ENCODE peak calls at places on chromosomes 3 and 15, in nine cellular contexts. Z is CD4-positive, CD25-positive, alpha-beta regulatory T cell; M is RWPE1; F is naive thymus-derived CD4-positive, alpha-beta T cell; R is GM23338; V is substantia nigra; A is body of pancreas; P is brain microvascular endothelial cell; D is transverse colon. B is an unnamed sample.

GRCh38 chr15:57085267-57085666 is 166.8 kb downstream of the TCF12 start:
- DNase-seq in Z (no peak), M (no peak), F (no peak), R (no peak), V (no peak), A (no peak), P (no peak), D (no peak), B (no peak)

GRCh38 chr15:94670436-94671034 is 439.2 kb downstream of the MCTP2 start:
- DNase-seq in Z (peak), M (peak), F (no peak), R (peak), V (no peak), A (no peak), P (peak), D (no peak), B (no peak)

GRCh38 chr3:170307998-170308398 is 49.5 kb upstream of the SKIL start:
- DNase-seq in Z (no peak), M (peak), F (no peak), R (peak), V (no peak), A (peak), P (peak), D (no peak), B (peak)

GRCh38 chr3:58135712-58136543 is 74.8 kb downstream of the DNASE1L3 start:
- DNase-seq in Z (no peak), M (no peak), F (no peak), R (peak), V (no peak), A (peak), P (no peak), D (no peak), B (no peak)

GRCh38 chr15:84810073-84810840 is 6.9 kb upstream of the ALPK3 start:
- DNase-seq in Z (no peak), M (no peak), F (no peak), R (no peak), V (no peak), A (no peak), P (no peak), D (no peak), B (no peak)

GRCh38 chr15:36879568-36880225 is 220.7 kb downstream of the MEIS2 start:
- DNase-seq in Z (no peak), M (no peak), F (no peak), R (peak), V (no peak), A (no peak), P (no peak), D (no peak), B (no peak)

GRCh38 chr15:97566957-97567356 is 393.5 kb upstream of the ARRDC4 start:
- DNase-seq in Z (no peak), M (peak), F (no peak), R (no peak), V (no peak), A (no peak), P (peak), D (no peak), B (no peak)

GRCh38 chr3:34056181-34056910 is 257.9 kb downstream of the PDCD6IP start:
- DNase-seq in Z (no peak), M (no peak), F (no peak), R (no peak), V (no peak), A (no peak), P (no peak), D (no peak), B (no peak)

GRCh38 chr3:183541235-183541655 is 14.3 kb downstream of the KLHL6 start:
- DNase-seq in Z (no peak), M (no peak), F (no peak), R (no peak), V (no peak), A (no peak), P (no peak), D (no peak), B (no peak)

GRCh38 chr3:112087746-112088145 is 1.6 kb downstream of the C3orf52 start:
- DNase-seq in Z (no peak), M (no peak), F (no peak), R (no peak), V (no peak), A (peak), P (no peak), D (no peak), B (no peak)

GRCh38 chr3:140128217-140129137 is 193.5 kb downstream of the CLSTN2 start:
- DNase-seq in Z (no peak), M (peak), F (no peak), R (peak), V (no peak), A (peak), P (peak), D (peak), B (no peak)

GRCh38 chr3:40079203-40079844 is 230.2 kb upstream of the EIF1B start:
- DNase-seq in Z (no peak), M (no peak), F (no peak), R (peak), V (no peak), A (no peak), P (peak), D (no peak), B (no peak)

GRCh38 chr3:42182555-42182954 is 83.4 kb downstream of the CCK start:
- DNase-seq in Z (no peak), M (no peak), F (no peak), R (no peak), V (no peak), A (no peak), P (peak), D (no peak), B (no peak)

GRCh38 chr3:99911433-99911832 is 93.8 kb downstream of the CMSS1 start:
- DNase-seq in Z (no peak), M (no peak), F (no peak), R (no peak), V (no peak), A (no peak), P (no peak), D (no peak), B (no peak)

GRCh38 chr3:71580636-71581215 is 2.8 kb downstream of the FOXP1 start:
- DNase-seq in Z (no peak), M (no peak), F (no peak), R (peak), V (no peak), A (no peak), P (no peak), D (no peak), B (no peak)

GRCh38 chr15:85494035-85494793 is 113.8 kb downstream of the AKAP13 start:
- DNase-seq in Z (no peak), M (peak), F (no peak), R (no peak), V (no peak), A (no peak), P (peak), D (no peak), B (peak)

GRCh38 chr3:112302881-112303761 is 9.1 kb upstream of the SLC9C1 start:
- DNase-seq in Z (no peak), M (no peak), F (no peak), R (peak), V (no peak), A (no peak), P (no peak), D (no peak), B (no peak)

GRCh38 chr3:143657391-143657790 is 190.9 kb downstream of the SLC9A9 start:
- DNase-seq in Z (no peak), M (no peak), F (no peak), R (no peak), V (no peak), A (no peak), P (no peak), D (no peak), B (no peak)

GRCh38 chr3:67012564-67012963 is 14.5 kb downstream of the KBTBD8 start:
- DNase-seq in Z (no peak), M (no peak), F (no peak), R (no peak), V (no peak), A (no peak), P (no peak), D (no peak), B (no peak)

GRCh38 chr3:189908646-189909045 is 212.1 kb downstream of the P3H2 start:
- DNase-seq in Z (no peak), M (peak), F (no peak), R (no peak), V (no peak), A (no peak), P (peak), D (no peak), B (peak)

GRCh38 chr3:68809596-68809995 is 122.8 kb downstream of the TAFA4 start:
- DNase-seq in Z (no peak), M (no peak), F (no peak), R (no peak), V (no peak), A (no peak), P (no peak), D (no peak), B (no peak)

GRCh38 chr3:133401374-133402135 is 1.7 kb downstream of the BFSP2 start:
- DNase-seq in Z (no peak), M (no peak), F (no peak), R (no peak), V (no peak), A (peak), P (no peak), D (no peak), B (no peak)

GRCh38 chr3:196533260-196533681 is 18.1 kb upstream of the SMCO1 start:
- DNase-seq in Z (no peak), M (no peak), F (no peak), R (peak), V (no peak), A (no peak), P (peak), D (no peak), B (no peak)

GRCh38 chr3:194938845-194939531 is 253.3 kb downstream of the FAM43A start:
- DNase-seq in Z (no peak), M (no peak), F (no peak), R (no peak), V (no peak), A (peak), P (no peak), D (peak), B (no peak)

GRCh38 chr15:77898811-77899730 is 178.4 kb downstream of the TBC1D2B start:
- DNase-seq in Z (no peak), M (no peak), F (no peak), R (no peak), V (no peak), A (no peak), P (no peak), D (no peak), B (no peak)

GRCh38 chr3:132262305-132262704 is 54.9 kb upstream of the ACP3 start:
- DNase-seq in Z (no peak), M (no peak), F (no peak), R (no peak), V (no peak), A (no peak), P (no peak), D (no peak), B (no peak)

GRCh38 chr3:123696796-123697195 is 111.9 kb upstream of the HACD2 start:
- DNase-seq in Z (no peak), M (no peak), F (no peak), R (no peak), V (no peak), A (no peak), P (no peak), D (no peak), B (no peak)

GRCh38 chr3:29284578-29284977 is 3.7 kb downstream of the RBMS3 start:
- DNase-seq in Z (no peak), M (no peak), F (no peak), R (no peak), V (no peak), A (no peak), P (no peak), D (no peak), B (no peak)

GRCh38 chr3:70829101-70829500 is 516.7 kb upstream of the MDFIC2 start:
- DNase-seq in Z (no peak), M (no peak), F (no peak), R (no peak), V (no peak), A (no peak), P (peak), D (no peak), B (no peak)

GRCh38 chr15:50562735-50563640 is 16.5 kb upstream of the USP50 start:
- DNase-seq in Z (no peak), M (no peak), F (no peak), R (no peak), V (no peak), A (no peak), P (no peak), D (no peak), B (no peak)

GRCh38 chr3:49602877-49603411 is 48.7 kb downstream of the BSN start:
- DNase-seq in Z (peak), M (peak), F (no peak), R (no peak), V (no peak), A (no peak), P (no peak), D (no peak), B (peak)

GRCh38 chr3:50633233-50633795 is 16.4 kb downstream of the MAPKAPK3 start:
- DNase-seq in Z (no peak), M (no peak), F (no peak), R (no peak), V (no peak), A (no peak), P (no peak), D (no peak), B (no peak)
- H3K27ac ChIP-seq in Z (no peak), M (peak), F (no peak), R (no peak), V (no peak), A (no peak), P (no peak), D (no peak), B (no peak)

GRCh38 chr3:181772166-181772565 is 60.4 kb downstream of the SOX2 start:
- DNase-seq in Z (no peak), M (no peak), F (no peak), R (no peak), V (no peak), A (no peak), P (no peak), D (no peak), B (no peak)
- H3K27ac ChIP-seq in Z (no peak), M (no peak), F (no peak), R (no peak), V (no peak), A (no peak), P (no peak), D (no peak), B (no peak)

DNA sequence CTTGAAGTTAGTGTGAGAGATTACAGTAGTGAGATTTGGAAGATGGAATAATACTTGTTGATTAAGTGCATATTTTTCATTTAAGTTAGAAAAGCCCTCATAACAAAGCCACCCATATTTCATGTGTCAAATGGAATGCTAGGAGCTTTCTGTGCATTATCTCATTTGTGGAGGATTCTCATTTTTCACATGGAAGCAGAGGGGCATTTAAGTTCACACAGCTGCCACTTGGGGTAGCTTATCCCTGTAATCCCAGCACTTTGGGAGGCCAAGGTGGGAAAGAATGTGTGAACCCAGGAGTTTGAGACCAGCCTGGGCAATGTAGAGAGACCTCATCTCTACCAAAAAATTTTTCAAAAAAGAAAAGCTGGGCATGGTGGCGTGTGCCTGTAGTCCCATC is 55.2 kb downstream of the RAB7A start:
- DNase-seq in Z (no peak), M (no peak), F (no peak), R (no peak), V (no peak), A (no peak), P (no peak), D (no peak), B (no peak)
- H3K27ac ChIP-seq in Z (no peak), M (peak), F (no peak), R (no peak), V (no peak), A (no peak), P (no peak), D (no peak), B (no peak)

GRCh38 chr15:63054281-63054683 is 11.7 kb downstream of the TPM1 start:
- DNase-seq in Z (no peak), M (no peak), F (no peak), R (peak), V (no peak), A (no peak), P (no peak), D (no peak), B (no peak)

GRCh38 chr15:63050737-63051700 is 8.5 kb downstream of the TPM1 start:
- DNase-seq in Z (no peak), M (no peak), F (no peak), R (peak), V (no peak), A (no peak), P (peak), D (peak), B (no peak)

GRCh38 chr15:63052961-63053698 is 10.6 kb downstream of the TPM1 start:
- DNase-seq in Z (no peak), M (no peak), F (no peak), R (peak), V (no peak), A (peak), P (no peak), D (peak), B (no peak)

GRCh38 chr15:63051701-63052066 is 9.1 kb downstream of the TPM1 start:
- DNase-seq in Z (no peak), M (no peak), F (no peak), R (no peak), V (no peak), A (no peak), P (no peak), D (no peak), B (no peak)

GRCh38 chr15:63052128-63052826 is 9.7 kb downstream of the TPM1 start:
- DNase-seq in Z (no peak), M (no peak), F (no peak), R (no peak), V (no peak), A (no peak), P (no peak), D (no peak), B (no peak)
- H3K27ac ChIP-seq in Z (no peak), M (no peak), F (no peak), R (peak), V (no peak), A (peak), P (peak), D (peak), B (no peak)

DNA sequence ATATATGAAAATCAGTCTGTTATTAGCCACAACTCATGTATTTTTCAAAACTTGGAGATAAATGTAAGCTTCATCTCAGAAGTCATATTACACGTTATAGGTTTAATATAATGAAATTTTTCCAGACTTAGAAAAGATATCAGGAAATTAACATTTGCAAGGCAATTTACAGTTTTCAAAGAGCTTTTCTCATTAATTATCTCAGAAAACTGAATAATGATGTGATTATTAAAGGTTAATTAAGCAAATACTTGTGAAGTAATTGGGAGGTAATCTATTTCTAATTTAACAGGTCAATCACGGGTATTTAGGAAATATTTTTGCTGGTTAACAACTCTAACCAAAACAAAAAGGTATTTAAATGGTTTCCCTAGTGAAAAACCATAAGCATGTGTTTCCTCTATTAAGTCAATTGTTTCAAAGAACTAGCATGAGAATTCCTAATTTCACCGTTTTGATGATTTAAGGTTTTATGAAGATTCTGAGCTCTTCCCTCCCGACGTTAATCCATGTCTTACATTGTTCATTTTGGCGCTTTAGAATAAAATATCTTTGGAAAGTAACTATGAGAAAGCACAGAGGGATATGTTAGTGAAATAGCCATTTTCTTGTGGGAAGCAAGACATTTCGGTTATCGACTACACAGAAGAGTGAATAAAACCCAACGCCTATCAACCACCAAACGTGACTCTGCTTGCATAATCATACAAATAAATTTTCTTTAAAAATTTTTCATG is 1.5 kb upstream of the NEO1 start:
- DNase-seq in Z (no peak), M (no peak), F (no peak), R (no peak), V (no peak), A (no peak), P (no peak), D (no peak), B (no peak)
- H3K27ac ChIP-seq in Z (no peak), M (no peak), F (peak), R (no peak), V (peak), A (peak), P (no peak), D (peak), B (no peak)

GRCh38 chr3:149180057-149180573 is 41.5 kb downstream of the CP start:
- DNase-seq in Z (no peak), M (peak), F (no peak), R (no peak), V (no peak), A (peak), P (peak), D (peak), B (peak)

GRCh38 chr3:149181179-149181578 is 40.5 kb downstream of the CP start:
- DNase-seq in Z (no peak), M (no peak), F (no peak), R (no peak), V (no peak), A (no peak), P (no peak), D (no peak), B (no peak)

GRCh38 chr3:149177122-149177521 is 44.5 kb downstream of the CP start:
- DNase-seq in Z (no peak), M (no peak), F (no peak), R (no peak), V (no peak), A (no peak), P (no peak), D (no peak), B (no peak)

GRCh38 chr3:149174901-149175300 is 45.5 kb downstream of the HPS3 start:
- DNase-seq in Z (no peak), M (no peak), F (no peak), R (no peak), V (no peak), A (no peak), P (no peak), D (no peak), B (no peak)

DNA sequence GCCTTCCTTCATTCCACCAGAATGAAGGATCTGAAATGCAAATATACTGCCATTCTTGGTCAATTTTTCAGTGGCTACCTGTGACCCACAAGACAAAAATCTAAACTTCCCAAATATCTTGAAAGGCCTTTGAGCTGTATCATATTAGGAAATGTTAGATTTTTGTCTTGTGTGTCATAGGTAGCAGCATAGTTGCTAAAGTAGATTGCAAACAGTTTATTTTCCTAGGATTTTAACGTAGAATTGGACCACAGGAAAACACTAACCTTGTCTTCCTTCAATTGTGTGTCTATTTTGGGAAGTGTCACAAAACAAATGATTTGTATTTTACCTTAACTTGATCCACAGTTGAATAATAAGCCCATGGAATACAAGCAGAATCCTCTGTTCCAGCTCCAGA is 42.4 kb downstream of the CP start:
- DNase-seq in Z (no peak), M (no peak), F (no peak), R (no peak), V (no peak), A (no peak), P (no peak), D (no peak), B (peak)
- H3K27ac ChIP-seq in Z (no peak), M (no peak), F (no peak), R (no peak), V (no peak), A (no peak), P (peak), D (peak), B (peak)

GRCh38 chr15:69462030-69462492 is 9.4 kb downstream of the RPLP1 start:
- DNase-seq in Z (no peak), M (no peak), F (no peak), R (no peak), V (no peak), A (peak), P (no peak), D (peak), B (no peak)
- H3K27ac ChIP-seq in Z (peak), M (peak), F (peak), R (no peak), V (peak), A (peak), P (no peak), D (peak), B (peak)